ENCODE peak calls at places on chromosomes 13 and 19, in six cellular contexts. L is fibroblast of mammary gland, O is dorsolateral prefrontal cortex, T is stomach, I is fibroblast of the aortic adventitia, V is lower leg skin. W is an unnamed sample.

GRCh38 chr13:102405499-102406079 is 3.7 kb upstream of the FGF14 start:
- DNase-seq in I (peak; percentile 13), O (no peak), T (no peak), V (no peak), L (peak; percentile 43), W (peak; percentile 24)

GRCh38 chr19:30349131-30349730 is 23.0 kb upstream of the ZNF536 start:
- DNase-seq in T (no peak), V (no peak), I (no peak), O (no peak), L (no peak), W (no peak)

GRCh38 chr13:81395368-81395767 is 1054.4 kb upstream of the SPRY2 start:
- DNase-seq in T (no peak), I (no peak), L (no peak), V (peak; percentile 17), O (no peak), W (no peak)

GRCh38 chr13:33089311-33089710 is 73.1 kb downstream of the KL start:
- DNase-seq in T (no peak), L (no peak), I (no peak), O (no peak), V (no peak), W (no peak)

GRCh38 chr19:54325194-54325621 is 12.2 kb upstream of the LILRA5 start:
- DNase-seq in V (no peak), L (peak; percentile 38), T (no peak), O (peak; percentile 7), I (peak; percentile 30), W (no peak)

GRCh38 chr13:105031306-105031705 is 1504.2 kb downstream of the EFNB2 start:
- DNase-seq in I (no peak), V (no peak), T (no peak), L (no peak), O (peak; percentile 66), W (no peak)

GRCh38 chr19:11227201-11227886 is 12.1 kb upstream of the ANGPTL8 start:
- DNase-seq in L (no peak), T (no peak), O (no peak), I (no peak), V (no peak), W (no peak)

GRCh38 chr13:46728777-46729176 is 68.2 kb downstream of the ESD start:
- DNase-seq in O (no peak), T (no peak), L (peak; percentile 31), V (no peak), I (no peak), W (no peak)

GRCh38 chr19:33464010-33464732 is 57.4 kb downstream of the PEPD start:
- DNase-seq in O (no peak), I (no peak), V (no peak), L (no peak), T (no peak), W (no peak)

GRCh38 chr19:1511318-1511988 is 1.4 kb downstream of the ADAMTSL5 start:
- DNase-seq in I (no peak), T (no peak), V (no peak), O (no peak), L (no peak), W (no peak)

GRCh38 chr13:47546963-47547345 is 454.1 kb downstream of the SUCLA2 start:
- DNase-seq in T (no peak), V (no peak), O (no peak), L (no peak), I (no peak), W (no peak)

GRCh38 chr13:83057119-83057518 is 825.2 kb downstream of the SLITRK1 start:
- DNase-seq in I (peak; percentile 18), O (no peak), V (no peak), T (no peak), L (peak; percentile 76), W (no peak)

GRCh38 chr19:46303702-46304397 is 7.0 kb downstream of the HIF3A start:
- DNase-seq in O (no peak), I (no peak), L (peak; percentile 55), V (peak; percentile 50), T (peak; percentile 97), W (no peak)

GRCh38 chr19:38024991-38025716 is 118.1 kb downstream of the SIPA1L3 start:
- DNase-seq in I (no peak), V (no peak), L (no peak), O (peak; percentile 70), T (no peak), W (no peak)

GRCh38 chr19:13537454-13537853 is 31.2 kb upstream of the CACNA1A start:
- DNase-seq in I (no peak), O (no peak), T (no peak), L (no peak), V (no peak), W (no peak)

GRCh38 chr13:73833331-73834070 is 300.7 kb downstream of the KLF12 start:
- DNase-seq in T (no peak), I (no peak), O (no peak), V (no peak), L (peak; percentile 4), W (no peak)

GRCh38 chr13:73837147-73837546 is 297.1 kb downstream of the KLF12 start:
- DNase-seq in T (no peak), L (no peak), O (no peak), I (no peak), V (no peak), W (no peak)

GRCh38 chr13:73832203-73832602 is 302.0 kb downstream of the KLF12 start:
- DNase-seq in V (no peak), T (no peak), O (no peak), L (no peak), I (no peak), W (no peak)

GRCh38 chr13:73835138-73835721 is 299.0 kb downstream of the KLF12 start:
- DNase-seq in I (peak; percentile 66), T (no peak), L (peak; percentile 59), V (no peak), O (no peak), W (peak; percentile 33)
- TF ChIP-seq CTCF in I (peak; percentile 56), T (peak; percentile 75), L (peak; percentile 56), V (no peak), O (peak; percentile 74), W (peak; percentile 48)

DNA sequence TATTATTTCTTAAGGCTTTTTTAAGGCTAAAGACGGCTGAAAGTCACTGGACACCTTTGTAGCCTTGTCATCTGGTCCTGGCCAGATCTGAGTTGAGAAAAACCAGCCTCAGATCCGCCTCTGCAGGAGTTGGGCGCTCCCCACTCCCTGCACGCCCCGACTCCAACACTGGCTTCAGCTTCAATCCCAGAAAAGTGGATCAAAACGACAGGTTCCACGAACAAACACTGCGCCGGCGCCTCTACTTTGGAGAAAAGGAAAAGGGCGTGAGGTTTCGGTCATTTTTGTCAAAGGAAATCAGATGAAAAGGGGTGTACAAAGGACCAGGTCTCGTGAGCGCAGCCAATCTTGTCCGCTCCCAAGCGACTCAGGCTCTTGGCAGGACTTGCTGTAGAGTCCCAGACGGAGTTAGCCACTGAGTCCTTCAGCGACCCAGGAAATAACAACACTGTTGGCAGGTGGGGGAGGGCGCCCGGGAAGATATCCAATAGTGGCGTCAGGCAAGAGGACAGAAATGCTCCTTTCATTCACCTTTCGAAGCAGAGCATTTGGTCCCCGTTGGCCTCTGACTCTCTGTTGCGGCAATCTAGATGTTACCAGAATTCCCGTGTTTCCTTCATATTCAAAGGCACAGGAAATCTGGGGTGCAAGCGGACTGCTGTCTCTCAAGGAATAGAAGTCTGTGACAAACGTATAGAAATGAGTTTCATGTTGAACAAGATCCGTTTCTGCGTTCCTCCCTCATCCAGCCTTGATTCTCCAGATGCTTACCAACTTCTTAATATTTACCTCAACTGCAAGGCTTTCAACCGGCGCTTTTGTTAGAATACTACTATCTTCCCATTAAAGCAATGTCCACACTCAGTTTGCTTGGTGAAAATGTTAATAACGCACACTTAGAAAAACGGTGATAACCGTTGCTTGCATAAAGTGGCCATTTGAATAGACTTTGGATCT is 1.8 kb upstream of the CCNA1 start:
- DNase-seq in L (no peak), O (no peak), I (no peak), V (no peak), T (peak; percentile 32), W (no peak)
- H3K4me3 ChIP-seq in L (peak overlapping the region; percentile 57), O (peak overlapping the region; percentile 71), I (no peak overlapping the region), V (no peak overlapping the region), T (no peak overlapping the region), W (peak overlapping the region; percentile 25)

GRCh38 chr19:45163751-45164150 is 3.0 kb upstream of the NKPD1 start:
- DNase-seq in L (no peak), O (no peak), I (no peak), V (no peak), T (no peak), W (no peak)

GRCh38 chr19:45164577-45165335 is 4.0 kb upstream of the NKPD1 start:
- DNase-seq in L (peak; percentile 55), V (no peak), T (peak; percentile 82), O (no peak), I (peak; percentile 57), W (no peak)

GRCh38 chr19:45168767-45169351 is 8.1 kb upstream of the NKPD1 start:
- DNase-seq in O (no peak), V (no peak), I (no peak), L (no peak), T (no peak), W (no peak)

GRCh38 chr19:45169602-45170001 is 8.4 kb downstream of the TRAPPC6A start:
- DNase-seq in L (no peak), V (no peak), O (no peak), I (no peak), T (no peak), W (no peak)

DNA sequence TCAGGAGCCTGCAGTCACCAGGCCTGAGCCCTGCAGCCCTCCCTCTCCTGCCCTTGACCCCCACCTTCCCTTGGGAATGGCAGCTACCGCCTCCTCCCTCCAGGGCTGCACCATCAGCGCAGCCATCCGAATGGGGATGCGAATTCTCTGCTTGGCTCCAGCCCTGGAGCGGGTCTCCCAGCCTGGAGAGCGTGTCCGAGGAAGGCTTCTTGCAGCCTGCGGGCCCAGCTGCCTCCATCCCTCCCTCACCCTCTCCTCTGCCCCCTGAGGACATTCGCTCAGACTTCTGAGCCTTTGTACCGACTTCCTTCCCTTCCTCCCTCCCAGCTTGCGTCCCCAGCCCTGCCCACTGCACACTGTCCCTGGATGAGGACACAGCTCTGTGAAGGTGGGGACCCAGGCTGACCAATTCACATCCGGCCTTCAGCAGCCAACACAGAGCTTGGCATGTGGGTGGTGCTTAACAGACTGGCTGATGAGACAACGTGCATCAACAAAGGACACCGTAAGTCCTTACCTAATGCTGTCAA is 6.0 kb upstream of the NKPD1 start:
- DNase-seq in V (no peak), L (no peak), I (no peak), O (no peak), T (no peak), W (no peak)
- TF ChIP-seq CTCF in V (no peak), L (no peak), I (no peak), O (no peak), T (no peak), W (no peak)

DNA sequence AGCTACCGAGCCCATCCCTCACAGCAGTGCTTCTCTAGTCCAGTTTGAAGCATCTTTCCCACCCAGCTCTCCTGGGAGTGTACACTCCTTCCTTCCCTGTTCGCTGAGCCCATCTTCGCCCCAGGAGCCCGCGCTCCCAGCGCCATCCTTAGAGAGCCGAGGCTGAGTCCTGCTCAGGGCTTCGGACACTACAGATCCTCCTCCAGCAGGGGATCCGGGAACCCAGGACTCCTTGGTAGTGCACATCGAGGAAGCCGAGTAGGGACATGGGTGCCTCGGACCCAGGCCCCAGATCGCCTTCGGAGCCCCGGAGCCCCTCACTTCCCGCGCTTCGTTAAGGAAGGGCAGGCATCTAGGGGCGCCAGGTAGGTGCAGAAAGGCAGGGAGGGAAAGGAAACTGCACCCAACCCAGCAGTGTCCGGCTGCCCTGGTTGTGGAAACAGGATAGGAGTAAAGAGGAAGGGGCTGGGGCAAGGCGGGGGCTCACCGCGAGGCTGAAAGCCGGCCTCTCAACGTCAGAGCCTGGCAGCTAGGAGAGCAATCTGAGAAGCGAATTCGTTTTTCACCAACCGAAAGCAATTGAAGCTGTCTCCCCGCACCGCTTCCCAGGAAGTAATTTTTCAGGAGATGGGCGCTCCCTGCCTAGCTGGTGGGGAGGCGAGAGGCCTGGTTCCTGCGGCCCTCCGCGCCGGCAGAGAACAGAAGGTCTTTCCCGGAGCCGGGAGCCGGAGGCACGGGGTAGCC is 1.0 kb downstream of the PDX1 start:
- DNase-seq in I (peak; percentile 13), T (no peak), O (no peak), L (peak; percentile 14), V (no peak), W (no peak)
- H3K4me3 ChIP-seq in I (peak overlapping the region; percentile 45), T (peak overlapping the region; percentile 40), O (peak overlapping the region; percentile 40), L (no peak overlapping the region), V (peak overlapping the region; percentile 13), W (peak overlapping the region; percentile 16)

GRCh38 chr19:42069619-42070293 is at the start of gene GRIK5:
- DNase-seq in V (no peak), L (no peak), T (no peak), O (peak; percentile 67), I (no peak), W (no peak)
- TF ChIP-seq CTCF in V (no peak), L (no peak), T (no peak), O (no peak), I (no peak), W (no peak)